ENCODE peak calls at places on chromosomes 7 and 10, in six cellular contexts. K, V, P, L, C and H are unnamed samples.

GRCh38 chr7:157808042-157808441 is 471.2 kb downstream of the DNAJB6 start:
- DNase-seq in K (no peak), V (no peak), P (no peak), L (no peak), C (no peak), H (no peak)

GRCh38 chr10:127563718-127564553 is 14.8 kb downstream of the NPS start:
- DNase-seq in K (no peak), V (no peak), P (no peak), L (peak), C (no peak), H (no peak)

GRCh38 chr10:21705828-21706176 is 171.8 kb downstream of the MLLT10 start:
- DNase-seq in K (no peak), V (no peak), P (no peak), L (no peak), C (no peak), H (no peak)

GRCh38 chr7:47142867-47143175 is 439.1 kb downstream of the TNS3 start:
- DNase-seq in K (no peak), V (no peak), P (no peak), L (no peak), C (no peak), H (no peak)

GRCh38 chr7:44415510-44415909 is 74.9 kb downstream of the NUDCD3 start:
- DNase-seq in K (peak), V (no peak), P (no peak), L (no peak), C (no peak), H (no peak)

GRCh38 chr7:90958669-90959068 is 305.6 kb upstream of the FZD1 start:
- DNase-seq in K (peak), V (no peak), P (no peak), L (no peak), C (peak), H (no peak)

GRCh38 chr10:29479081-29479917 is 155.5 kb downstream of the SVIL start:
- DNase-seq in K (peak), V (no peak), P (peak), L (no peak), C (no peak), H (no peak)

GRCh38 chr7:2403718-2404648 is 572 bp downstream of the CHST12 start:
- DNase-seq in K (peak), V (peak), P (no peak), L (peak), C (no peak), H (peak)

GRCh38 chr10:131437556-131438465 is 126.3 kb upstream of the TCERG1L start:
- DNase-seq in K (no peak), V (no peak), P (no peak), L (no peak), C (no peak), H (peak)

GRCh38 chr7:145350334-145350733 is 514.5 kb upstream of the TPK1 start:
- DNase-seq in K (no peak), V (no peak), P (no peak), L (no peak), C (no peak), H (no peak)

GRCh38 chr7:43458330-43458729 is 124.6 kb upstream of the STK17A start:
- DNase-seq in K (no peak), V (no peak), P (no peak), L (no peak), C (no peak), H (no peak)

GRCh38 chr7:1437155-1437880 is 22.0 kb downstream of the MICALL2 start:
- DNase-seq in K (no peak), V (no peak), P (no peak), L (no peak), C (no peak), H (no peak)

GRCh38 chr10:5466451-5466996 is 32.8 kb downstream of the CALML5 start:
- DNase-seq in K (peak), V (no peak), P (peak), L (no peak), C (peak), H (no peak)

GRCh38 chr7:44261239-44261638 is 60.5 kb downstream of the YKT6 start:
- DNase-seq in K (no peak), V (no peak), P (no peak), L (no peak), C (no peak), H (no peak)

GRCh38 chr10:15809450-15809849 is 50.9 kb downstream of the MINDY3 start:
- DNase-seq in K (no peak), V (no peak), P (no peak), L (no peak), C (no peak), H (no peak)

GRCh38 chr7:25722856-25723255 is 429.1 kb upstream of the NFE2L3 start:
- DNase-seq in K (no peak), V (no peak), P (no peak), L (no peak), C (no peak), H (peak)

GRCh38 chr7:128304212-128304611 is 39.5 kb downstream of the RBM28 start:
- DNase-seq in K (no peak), V (no peak), P (no peak), L (no peak), C (no peak), H (peak)

GRCh38 chr7:131935180-131935579 is 378.8 kb upstream of the PODXL start:
- DNase-seq in K (no peak), V (no peak), P (no peak), L (no peak), C (no peak), H (no peak)

GRCh38 chr10:23351914-23352313 is 7.3 kb upstream of the C10orf67 start:
- DNase-seq in K (peak), V (no peak), P (no peak), L (no peak), C (peak), H (no peak)

GRCh38 chr10:36345770-36346169 is 703.7 kb upstream of the FZD8 start:
- DNase-seq in K (peak), V (no peak), P (no peak), L (no peak), C (no peak), H (no peak)

GRCh38 chr10:92993671-92994304 is 66.8 kb upstream of the CYP26C1 start:
- DNase-seq in K (peak), V (no peak), P (no peak), L (no peak), C (no peak), H (no peak)

GRCh38 chr10:115046686-115047244 is 46.4 kb upstream of the ATRNL1 start:
- DNase-seq in K (no peak), V (peak), P (no peak), L (no peak), C (no peak), H (no peak)

GRCh38 chr10:114519756-114520288 is 115.5 kb upstream of the AFAP1L2 start:
- DNase-seq in K (peak), V (no peak), P (no peak), L (no peak), C (no peak), H (no peak)

GRCh38 chr10:37436361-37436760 is 311.0 kb downstream of the ANKRD30A start:
- DNase-seq in K (no peak), V (no peak), P (no peak), L (no peak), C (no peak), H (no peak)

GRCh38 chr10:17046989-17047388 is 82.6 kb downstream of the CUBN start:
- DNase-seq in K (no peak), V (no peak), P (no peak), L (no peak), C (no peak), H (no peak)

GRCh38 chr7:51930834-51931233 is 614.2 kb upstream of the COBL start:
- DNase-seq in K (no peak), V (no peak), P (no peak), L (no peak), C (no peak), H (no peak)

GRCh38 chr7:66183700-66184099 is 21.4 kb upstream of the TPST1 start:
- DNase-seq in K (peak), V (no peak), P (no peak), L (no peak), C (peak), H (no peak)

GRCh38 chr7:69603937-69604494 is 5.7 kb downstream of the AUTS2 start:
- DNase-seq in K (no peak), V (no peak), P (no peak), L (peak), C (no peak), H (no peak)

GRCh38 chr10:77671594-77672252 is 34.1 kb upstream of the KCNMA1 start:
- DNase-seq in K (no peak), V (no peak), P (no peak), L (no peak), C (no peak), H (no peak)

GRCh38 chr7:74143383-74143782 is 30.8 kb upstream of the EIF4H start:
- DNase-seq in K (no peak), V (no peak), P (no peak), L (no peak), C (no peak), H (no peak)

GRCh38 chr10:111303887-111304286 is 227.1 kb downstream of the ADRA2A start:
- DNase-seq in K (no peak), V (no peak), P (no peak), L (no peak), C (no peak), H (no peak)